ENCODE peak calls at places on chromosomes 12 and 14, in five cellular contexts. One of them, this sample, is unnamed.

GRCh38 chr12:14768823-14769405 is 34.4 kb downstream of the WBP11 start:
- DNase-seq in A549: no peak
- DNase-seq in K562: no peak
- DNase-seq in SK-N-SH: no peak
- DNase-seq in GM12878: peak
- DNase-seq in this sample: peak

GRCh38 chr12:119158004-119158776 is 20.5 kb upstream of the HSPB8 start:
- DNase-seq in A549: no peak
- DNase-seq in K562: no peak
- DNase-seq in SK-N-SH: no peak
- DNase-seq in GM12878: no peak
- DNase-seq in this sample: no peak

GRCh38 chr14:104246401-104247335 is 108.3 kb downstream of the KIF26A start:
- DNase-seq in A549: no peak
- DNase-seq in K562: no peak
- DNase-seq in SK-N-SH: no peak
- DNase-seq in GM12878: no peak
- DNase-seq in this sample: no peak

GRCh38 chr12:105334568-105334967 is 4.1 kb downstream of the C12orf75 start:
- DNase-seq in A549: no peak
- DNase-seq in K562: no peak
- DNase-seq in SK-N-SH: no peak
- DNase-seq in GM12878: no peak
- DNase-seq in this sample: peak

GRCh38 chr12:56338643-56339422 is at the start of gene IL23A:
- DNase-seq in A549: no peak
- DNase-seq in K562: no peak
- DNase-seq in SK-N-SH: no peak
- DNase-seq in GM12878: peak
- DNase-seq in this sample: peak

GRCh38 chr14:28102814-28103213 is 663.8 kb upstream of the FOXG1 start:
- DNase-seq in A549: no peak
- DNase-seq in K562: no peak
- DNase-seq in SK-N-SH: no peak
- DNase-seq in GM12878: no peak
- DNase-seq in this sample: no peak

GRCh38 chr12:14691560-14691959 is 4.8 kb downstream of the GUCY2C start:
- DNase-seq in A549: no peak
- DNase-seq in K562: no peak
- DNase-seq in SK-N-SH: no peak
- DNase-seq in GM12878: no peak
- DNase-seq in this sample: no peak

GRCh38 chr14:35687335-35687939 is 121.7 kb downstream of the RALGAPA1 start:
- DNase-seq in A549: peak
- DNase-seq in K562: peak
- DNase-seq in SK-N-SH: peak
- DNase-seq in GM12878: peak
- DNase-seq in this sample: peak

GRCh38 chr12:84913151-84913550 is 552 bp upstream of the SLC6A15 start:
- DNase-seq in A549: no peak
- DNase-seq in K562: no peak
- DNase-seq in SK-N-SH: peak
- DNase-seq in GM12878: no peak
- DNase-seq in this sample: no peak

GRCh38 chr14:51006781-51007211 is 62.5 kb upstream of the PYGL start:
- DNase-seq in A549: peak
- DNase-seq in K562: no peak
- DNase-seq in SK-N-SH: peak
- DNase-seq in GM12878: no peak
- DNase-seq in this sample: peak

GRCh38 chr12:111673503-111673902 is 12.3 kb downstream of the BRAP start:
- DNase-seq in A549: no peak
- DNase-seq in K562: peak
- DNase-seq in SK-N-SH: peak
- DNase-seq in GM12878: no peak
- DNase-seq in this sample: peak

GRCh38 chr14:51118993-51119392 is 24.1 kb upstream of the TRIM9 start:
- DNase-seq in A549: no peak
- DNase-seq in K562: no peak
- DNase-seq in SK-N-SH: no peak
- DNase-seq in GM12878: no peak
- DNase-seq in this sample: no peak

GRCh38 chr14:95318870-95319311 is 817 bp downstream of the CLMN start:
- DNase-seq in A549: no peak
- DNase-seq in K562: no peak
- DNase-seq in SK-N-SH: no peak
- DNase-seq in GM12878: no peak
- DNase-seq in this sample: no peak

GRCh38 chr14:95317817-95318343 is 1.8 kb downstream of the CLMN start:
- DNase-seq in A549: no peak
- DNase-seq in K562: no peak
- DNase-seq in SK-N-SH: no peak
- DNase-seq in GM12878: no peak
- DNase-seq in this sample: no peak

GRCh38 chr14:95318399-95318834 is 1.3 kb downstream of the CLMN start:
- DNase-seq in A549: no peak
- DNase-seq in K562: no peak
- DNase-seq in SK-N-SH: no peak
- DNase-seq in GM12878: no peak
- DNase-seq in this sample: no peak

GRCh38 chr14:95320076-95320895 is 578 bp upstream of the CLMN start:
- DNase-seq in A549: no peak
- DNase-seq in K562: no peak
- DNase-seq in SK-N-SH: no peak
- DNase-seq in GM12878: no peak
- DNase-seq in this sample: no peak

GRCh38 chr14:95319312-95320075 is at the start of gene CLMN:
- DNase-seq in A549: peak
- DNase-seq in K562: peak
- DNase-seq in SK-N-SH: peak
- DNase-seq in GM12878: no peak
- DNase-seq in this sample: peak
- TF ChIP-seq RCOR1 in A549: no peak
- TF ChIP-seq RCOR1 in K562: no peak
- TF ChIP-seq RCOR1 in SK-N-SH: no peak
- TF ChIP-seq RCOR1 in GM12878: no peak
- TF ChIP-seq RCOR1 in this sample: no peak

GRCh38 chr12:49585477-49586445 is 17.8 kb upstream of the MCRS1 start:
- DNase-seq in A549: no peak
- DNase-seq in K562: no peak
- DNase-seq in SK-N-SH: no peak
- DNase-seq in GM12878: no peak
- DNase-seq in this sample: no peak

GRCh38 chr12:49588281-49588680 is 17.2 kb downstream of the FAM186B start:
- DNase-seq in A549: no peak
- DNase-seq in K562: no peak
- DNase-seq in SK-N-SH: no peak
- DNase-seq in GM12878: no peak
- DNase-seq in this sample: no peak

GRCh38 chr12:49583361-49584094 is 15.6 kb upstream of the MCRS1 start:
- DNase-seq in A549: no peak
- DNase-seq in K562: no peak
- DNase-seq in SK-N-SH: no peak
- DNase-seq in GM12878: no peak
- DNase-seq in this sample: peak

GRCh38 chr12:49588761-49589516 is 16.5 kb downstream of the FAM186B start:
- DNase-seq in A549: no peak
- DNase-seq in K562: no peak
- DNase-seq in SK-N-SH: no peak
- DNase-seq in GM12878: no peak
- DNase-seq in this sample: no peak

DNA sequence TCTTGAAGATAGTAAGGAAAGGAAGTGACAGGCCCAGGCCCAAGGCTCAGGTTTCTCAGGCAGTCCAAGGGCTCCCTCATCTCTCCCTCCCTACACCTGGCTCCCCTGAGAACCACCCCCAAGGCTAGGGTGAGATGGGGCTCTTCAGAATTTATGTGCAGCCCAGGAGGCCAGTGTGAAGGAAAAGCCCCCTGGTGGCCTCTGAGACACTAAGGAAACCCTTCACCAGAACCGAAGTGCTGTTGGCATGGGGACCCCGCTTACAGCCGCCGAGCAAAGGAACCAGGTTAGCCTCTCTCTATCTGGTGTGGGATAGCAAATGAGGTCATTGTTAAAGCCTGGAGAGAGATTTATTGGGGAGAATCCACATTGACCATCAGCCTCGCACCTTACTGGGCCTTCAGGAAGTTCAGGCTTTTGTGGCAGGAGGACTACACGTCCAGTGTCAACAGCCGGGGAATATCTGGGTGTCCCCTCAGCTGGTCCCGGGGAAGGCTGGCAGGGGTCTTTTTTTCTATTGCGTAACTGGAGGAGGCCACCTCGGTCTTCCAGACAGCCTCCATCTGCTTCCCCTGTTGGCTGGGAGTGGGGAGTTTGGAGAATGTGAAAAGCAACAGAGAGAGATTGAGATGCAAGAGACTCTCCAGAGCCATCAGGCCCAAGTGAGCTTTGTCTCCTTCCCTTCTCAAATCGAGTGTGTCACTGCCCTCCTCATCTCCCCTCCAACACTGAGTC is 18.1 kb downstream of the FAM186B start:
- DNase-seq in A549: peak
- DNase-seq in K562: no peak
- DNase-seq in SK-N-SH: no peak
- DNase-seq in GM12878: no peak
- DNase-seq in this sample: no peak
- TF ChIP-seq RCOR1 in A549: no peak
- TF ChIP-seq RCOR1 in K562: no peak
- TF ChIP-seq RCOR1 in SK-N-SH: no peak
- TF ChIP-seq RCOR1 in GM12878: no peak
- TF ChIP-seq RCOR1 in this sample: no peak

GRCh38 chr14:91205449-91205848 is 39.1 kb downstream of the GPR68 start:
- DNase-seq in A549: no peak
- DNase-seq in K562: no peak
- DNase-seq in SK-N-SH: no peak
- DNase-seq in GM12878: no peak
- DNase-seq in this sample: no peak
- TF ChIP-seq RCOR1 in A549: no peak
- TF ChIP-seq RCOR1 in K562: no peak
- TF ChIP-seq RCOR1 in SK-N-SH: no peak
- TF ChIP-seq RCOR1 in GM12878: no peak
- TF ChIP-seq RCOR1 in this sample: no peak

GRCh38 chr14:73232984-73233383 is 4.3 kb upstream of the PAPLN start:
- DNase-seq in A549: no peak
- DNase-seq in K562: peak
- DNase-seq in SK-N-SH: no peak
- DNase-seq in GM12878: no peak
- DNase-seq in this sample: peak

GRCh38 chr14:73231874-73232851 is 5.1 kb upstream of the PAPLN start:
- DNase-seq in A549: peak
- DNase-seq in K562: peak
- DNase-seq in SK-N-SH: peak
- DNase-seq in GM12878: no peak
- DNase-seq in this sample: no peak

GRCh38 chr14:73223049-73223448 is 14.3 kb upstream of the PAPLN start:
- DNase-seq in A549: no peak
- DNase-seq in K562: no peak
- DNase-seq in SK-N-SH: no peak
- DNase-seq in GM12878: peak
- DNase-seq in this sample: no peak

GRCh38 chr14:73230051-73230450 is 7.3 kb upstream of the PAPLN start:
- DNase-seq in A549: no peak
- DNase-seq in K562: no peak
- DNase-seq in SK-N-SH: no peak
- DNase-seq in GM12878: no peak
- DNase-seq in this sample: no peak

DNA sequence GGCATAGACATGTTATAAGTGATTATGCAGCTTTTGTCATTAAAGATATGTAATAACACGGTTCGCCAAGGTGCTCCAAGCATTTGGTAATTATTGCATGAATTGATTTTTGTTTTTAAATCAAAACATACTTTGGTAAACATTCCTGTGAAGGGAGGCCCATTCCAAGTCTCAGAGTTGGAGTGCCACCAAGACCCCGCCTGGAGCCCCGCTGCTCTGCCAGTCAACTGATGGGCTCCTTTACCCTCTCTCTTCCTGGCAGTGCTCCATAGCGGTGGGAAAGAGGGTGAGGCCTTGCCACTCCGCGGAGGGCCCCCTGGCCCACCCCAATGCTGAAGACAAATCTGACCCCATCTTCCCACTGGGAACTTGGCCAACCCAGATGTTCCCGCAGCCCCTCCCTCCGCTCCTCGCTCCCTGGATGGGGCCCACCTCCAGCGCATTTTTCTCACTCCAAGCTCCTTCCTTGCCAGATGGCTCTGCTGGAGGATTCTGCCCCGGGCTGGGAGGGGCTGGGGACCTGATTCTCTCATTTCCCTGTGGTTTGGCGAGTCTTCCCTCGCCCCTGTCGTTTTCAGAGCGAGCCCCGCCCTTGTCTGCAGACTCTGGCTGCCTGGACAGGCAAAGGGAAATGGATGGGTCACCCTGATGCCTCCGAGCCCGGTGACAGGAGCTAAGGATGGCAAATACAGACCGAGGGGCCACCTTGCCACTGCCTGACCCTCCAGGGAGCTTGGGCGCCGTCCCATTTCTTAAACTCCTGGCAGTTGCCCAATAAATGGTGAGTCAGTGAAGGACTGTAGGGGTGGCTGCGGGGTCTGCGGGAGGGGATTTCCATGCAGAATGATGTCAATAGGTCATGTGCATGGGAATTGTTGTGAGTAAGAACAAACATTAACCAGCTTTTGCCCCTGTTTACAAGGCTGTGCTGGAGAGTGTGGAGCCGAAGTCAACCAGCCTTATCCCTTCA is 9.2 kb upstream of the PAPLN start:
- DNase-seq in A549: peak
- DNase-seq in K562: no peak
- DNase-seq in SK-N-SH: peak
- DNase-seq in GM12878: no peak
- DNase-seq in this sample: peak
- TF ChIP-seq RCOR1 in A549: no peak
- TF ChIP-seq RCOR1 in K562: no peak
- TF ChIP-seq RCOR1 in SK-N-SH: no peak
- TF ChIP-seq RCOR1 in GM12878: no peak
- TF ChIP-seq RCOR1 in this sample: no peak

GRCh38 chr12:26686438-26686837 is 146.6 kb downstream of the ITPR2 start:
- DNase-seq in A549: no peak
- DNase-seq in K562: no peak
- DNase-seq in SK-N-SH: no peak
- DNase-seq in GM12878: no peak
- DNase-seq in this sample: no peak

GRCh38 chr12:26683443-26683842 is 149.6 kb downstream of the ITPR2 start:
- DNase-seq in A549: no peak
- DNase-seq in K562: no peak
- DNase-seq in SK-N-SH: no peak
- DNase-seq in GM12878: no peak
- DNase-seq in this sample: no peak

GRCh38 chr12:26678697-26679660 is 154.0 kb downstream of the ITPR2 start:
- DNase-seq in A549: no peak
- DNase-seq in K562: no peak
- DNase-seq in SK-N-SH: no peak
- DNase-seq in GM12878: no peak
- DNase-seq in this sample: peak

GRCh38 chr12:26680724-26681455 is 152.1 kb downstream of the ITPR2 start:
- DNase-seq in A549: no peak
- DNase-seq in K562: no peak
- DNase-seq in SK-N-SH: no peak
- DNase-seq in GM12878: no peak
- DNase-seq in this sample: peak
- TF ChIP-seq RCOR1 in A549: no peak
- TF ChIP-seq RCOR1 in K562: no peak
- TF ChIP-seq RCOR1 in SK-N-SH: no peak
- TF ChIP-seq RCOR1 in GM12878: no peak
- TF ChIP-seq RCOR1 in this sample: no peak